ENCODE peak calls at places on chromosomes 11 and 22, in four cellular contexts. K, F, N and I are unnamed samples.

GRCh38 chr11:108512706-108513105 is 14.5 kb upstream of the POGLUT3 start:
- DNase-seq in K (no peak), N (no peak), F (no peak), I (no peak)

GRCh38 chr11:133227674-133228111 is 304.6 kb downstream of the OPCML start:
- DNase-seq in F (no peak), K (peak), N (no peak), I (no peak)

GRCh38 chr22:31578171-31578570 is 81.8 kb downstream of the SFI1 start:
- DNase-seq in K (no peak), F (no peak), N (no peak), I (no peak)

GRCh38 chr22:43277987-43278601 is 65.1 kb downstream of the SCUBE1 start:
- DNase-seq in F (no peak), K (no peak), N (no peak), I (no peak)

GRCh38 chr22:43013355-43014061 is 1.4 kb downstream of the PACSIN2 start:
- DNase-seq in K (peak), N (no peak), F (no peak), I (no peak)

GRCh38 chr11:134664863-134665535 is 253.0 kb upstream of the B3GAT1 start:
- DNase-seq in K (no peak), N (no peak), F (no peak), I (no peak)

GRCh38 chr11:67996622-67997459 is 7.1 kb downstream of the UNC93B1 start:
- DNase-seq in K (peak), F (no peak), N (peak), I (peak)

GRCh38 chr11:99766816-99767215 is 746.1 kb downstream of the CNTN5 start:
- DNase-seq in K (no peak), F (no peak), N (no peak), I (no peak)

GRCh38 chr11:120001161-120002135 is 136.5 kb downstream of the TRIM29 start:
- DNase-seq in K (no peak), F (no peak), N (no peak), I (no peak)

GRCh38 chr11:62245271-62245753 is 3.3 kb downstream of the SCGB1D2 start:
- DNase-seq in K (peak), N (no peak), F (no peak), I (peak)

GRCh38 chr11:92838655-92839334 is 130.7 kb upstream of the MTNR1B start:
- DNase-seq in F (no peak), N (no peak), K (no peak), I (no peak)

GRCh38 chr11:11624926-11625325 is 3.1 kb upstream of the GALNT18 start:
- DNase-seq in F (no peak), N (no peak), K (no peak), I (no peak)

GRCh38 chr11:2933376-2934056 is 4.3 kb upstream of the PHLDA2 start:
- DNase-seq in K (no peak), F (no peak), N (peak), I (peak)

GRCh38 chr11:43504316-43504950 is 145.7 kb downstream of the TTC17 start:
- DNase-seq in F (no peak), N (peak), K (peak), I (peak)

GRCh38 chr22:33083212-33083611 is 25.0 kb upstream of the SYN3 start:
- DNase-seq in F (no peak), N (peak), K (no peak), I (no peak)

GRCh38 chr22:46795140-46795539 is 32.7 kb downstream of the TBC1D22A start:
- DNase-seq in N (no peak), K (no peak), F (no peak), I (no peak)

GRCh38 chr22:29773233-29773632 is 6.1 kb downstream of the UQCR10 start:
- DNase-seq in F (no peak), N (no peak), K (no peak), I (no peak)

GRCh38 chr22:27378343-27378800 is 423.2 kb downstream of the MN1 start:
- DNase-seq in K (peak), F (no peak), N (no peak), I (no peak)

GRCh38 chr11:120662071-120662611 is 150.6 kb downstream of the GRIK4 start:
- DNase-seq in F (no peak), K (peak), N (no peak), I (no peak)

GRCh38 chr22:17589810-17590375 is 26.6 kb downstream of the SLC25A18 start:
- DNase-seq in F (no peak), K (no peak), N (no peak), I (no peak)

GRCh38 chr11:128716661-128717210 is 22.9 kb downstream of the FLI1 start:
- DNase-seq in K (peak), N (peak), F (peak), I (peak)

GRCh38 chr11:39817248-39817647 is 1642.2 kb downstream of the LRRC4C start:
- DNase-seq in N (no peak), F (no peak), K (peak), I (no peak)